ENCODE peak calls at places on chromosome 11, in seven cellular contexts. B, I, G, Y, J, X and K are unnamed samples.
A peak's percentile ranks its signal among the peaks of the same experiment; 100 is the strongest.

GRCh38 chr11:88327061-88327460 is 10.5 kb downstream of the CTSC start:
- DNase-seq in B (no peak), I (no peak), J (no peak), G (no peak), X (no peak), Y (no peak), K (no peak)

GRCh38 chr11:70460959-70461358 is 62.6 kb downstream of the CTTN start:
- DNase-seq in Y (no peak), X (no peak), J (no peak), I (no peak), G (no peak), B (no peak), K (no peak)

GRCh38 chr11:121291896-121292502 is 572 bp upstream of the SC5D start:
- DNase-seq in G (no peak), Y (no peak), B (no peak), X (no peak), J (no peak), I (no peak), K (no peak)

GRCh38 chr11:94543695-94544581 is at the start of gene FUT4:
- DNase-seq in Y (peak; percentile 87), G (peak; percentile 48), X (peak; percentile 82), B (peak; percentile 70), J (peak; percentile 76), I (peak; percentile 57), K (peak; percentile 53)

GRCh38 chr11:73317373-73317772 is 9.3 kb downstream of the ARHGEF17 start:
- DNase-seq in G (no peak), Y (no peak), J (no peak), B (no peak), I (no peak), X (no peak), K (no peak)

GRCh38 chr11:12222099-12222751 is 111.8 kb downstream of the MICAL2 start:
- DNase-seq in J (no peak), Y (no peak), B (no peak), X (no peak), I (no peak), G (no peak), K (no peak)

GRCh38 chr11:90251599-90251998 is 28.8 kb upstream of the CHORDC1 start:
- DNase-seq in G (no peak), B (no peak), J (no peak), Y (no peak), I (no peak), X (no peak), K (no peak)

GRCh38 chr11:86798988-86799387 is 1.4 kb upstream of the PRSS23 start:
- DNase-seq in B (no peak), I (no peak), X (peak; percentile 69), Y (peak; percentile 71), G (no peak), J (peak; percentile 88), K (no peak)

GRCh38 chr11:134516529-134516928 is 104.5 kb upstream of the B3GAT1 start:
- DNase-seq in Y (no peak), J (no peak), G (no peak), I (no peak), B (no peak), X (no peak), K (no peak)

GRCh38 chr11:33187851-33188722 is 26.8 kb upstream of the CSTF3 start:
- DNase-seq in I (no peak), Y (no peak), J (no peak), X (no peak), B (no peak), G (no peak), K (no peak)

GRCh38 chr11:68040121-68040956 is 1.5 kb downstream of the TCIRG1 start:
- DNase-seq in G (peak; percentile 24), X (peak; percentile 90), Y (peak; percentile 64), J (peak; percentile 79), I (peak; percentile 25), B (no peak), K (no peak)

GRCh38 chr11:46382644-46383403 is 1.4 kb downstream of the MDK start:
- DNase-seq in J (peak; percentile 63), Y (peak; percentile 75), G (no peak), X (peak; percentile 56), I (no peak), B (no peak), K (no peak)

GRCh38 chr11:67996622-67997459 is 7.1 kb downstream of the UNC93B1 start:
- DNase-seq in X (no peak), I (no peak), Y (peak; percentile 92), J (peak; percentile 39), G (no peak), B (peak; percentile 58), K (peak; percentile 23)

GRCh38 chr11:73519266-73519665 is 78.6 kb downstream of the FAM168A start:
- DNase-seq in Y (no peak), X (no peak), B (no peak), G (no peak), J (no peak), I (no peak), K (no peak)

GRCh38 chr11:8093931-8094575 is 13.0 kb downstream of the TUB start:
- DNase-seq in I (no peak), Y (no peak), G (no peak), B (no peak), X (no peak), J (no peak), K (no peak)

GRCh38 chr11:116725434-116726221 is 47.2 kb downstream of the BUD13 start:
- DNase-seq in I (no peak), X (no peak), G (no peak), J (peak; percentile 32), B (no peak), Y (no peak), K (no peak)

GRCh38 chr11:32960553-32961164 is 55.0 kb upstream of the DEPDC7 start:
- DNase-seq in X (peak; percentile 56), J (peak; percentile 79), B (no peak), Y (peak; percentile 63), I (no peak), G (no peak), K (peak; percentile 46)

GRCh38 chr11:68090706-68091105 is 30.5 kb downstream of the CHKA start:
- DNase-seq in Y (no peak), I (no peak), B (no peak), G (no peak), J (peak; percentile 23), X (peak; percentile 66), K (no peak)

GRCh38 chr11:62540804-62541671 is 5.6 kb downstream of the AHNAK start:
- DNase-seq in X (peak; percentile 58), I (no peak), J (no peak), G (no peak), B (no peak), Y (no peak), K (no peak)

GRCh38 chr11:112294688-112295340 is 34.2 kb upstream of the PLET1 start:
- DNase-seq in I (no peak), J (no peak), X (no peak), B (no peak), G (no peak), Y (no peak), K (no peak)

GRCh38 chr11:69285766-69286165 is 8.2 kb upstream of the MYEOV start:
- DNase-seq in G (no peak), I (no peak), B (no peak), X (no peak), J (no peak), Y (no peak), K (no peak)

GRCh38 chr11:64165842-64166635 is at the start of gene MACROD1:
- DNase-seq in Y (peak; percentile 91), I (peak; percentile 70), B (peak; percentile 73), X (peak; percentile 90), G (peak; percentile 67), J (peak; percentile 80), K (peak; percentile 61)

GRCh38 chr11:104934594-104934993 is 33.8 kb downstream of the CASP4 start:
- DNase-seq in I (no peak), B (no peak), J (no peak), G (no peak), Y (no peak), X (peak; percentile 16), K (no peak)

GRCh38 chr11:15119352-15119751 is 4.6 kb downstream of the INSC start:
- DNase-seq in I (no peak), X (no peak), Y (no peak), G (no peak), B (no peak), J (no peak), K (no peak)

GRCh38 chr11:61160487-61161189 is 588 bp downstream of the VPS37C start:
- DNase-seq in X (peak; percentile 17), G (no peak), Y (no peak), J (peak; percentile 14), I (no peak), B (no peak), K (no peak)

GRCh38 chr11:45237666-45238348 is 48.3 kb downstream of the SYT13 start:
- DNase-seq in J (no peak), Y (no peak), B (no peak), G (no peak), X (no peak), I (no peak), K (no peak)

GRCh38 chr11:3139481-3140290 is 25.4 kb downstream of the OSBPL5 start:
- DNase-seq in G (no peak), X (no peak), J (no peak), I (no peak), B (no peak), Y (no peak), K (no peak)

GRCh38 chr11:86703992-86704391 is 31.6 kb upstream of the ME3 start:
- DNase-seq in X (no peak), Y (no peak), G (no peak), I (no peak), J (no peak), B (no peak), K (no peak)

GRCh38 chr11:128315933-128316332 is 271.4 kb downstream of the ETS1 start:
- DNase-seq in G (no peak), B (no peak), Y (no peak), X (peak; percentile 23), J (no peak), I (no peak), K (no peak)

GRCh38 chr11:1298695-1299492 is 10.5 kb downstream of the TOLLIP start:
- DNase-seq in Y (peak; percentile 76), G (no peak), I (no peak), X (no peak), J (peak; percentile 78), B (no peak), K (no peak)

GRCh38 chr11:35967042-35967441 is 23.2 kb downstream of the LDLRAD3 start:
- DNase-seq in X (no peak), Y (no peak), B (no peak), J (no peak), G (no peak), I (no peak), K (no peak)